ENCODE peak calls at places on chromosomes 4 and X, in eight cellular contexts. M is A549, D is stomach, H is sigmoid colon, O is GM12878, I is tibial nerve, R is H1, C is suprapubic skin. F is an unnamed sample.

GRCh38 chrX:46547857-46548256 is 2.6 kb upstream of the ZNF674 start:
- DNase-seq in M (no peak), D (no peak), H (no peak), O (no peak), I (no peak), R (no peak), C (no peak), F (no peak)

GRCh38 chrX:69031971-69032391 is 133.3 kb downstream of the PJA1 start:
- DNase-seq in M (no peak), D (no peak), H (no peak), O (no peak), I (no peak), R (peak), C (no peak), F (no peak)

GRCh38 chrX:73851014-73852009 is 288.3 kb downstream of the CHIC1 start:
- DNase-seq in M (no peak), D (peak), H (peak), O (peak), I (no peak), R (no peak), C (no peak), F (peak)

GRCh38 chrX:101097546-101098453 is at the start of gene CENPI:
- DNase-seq in M (peak), D (peak), H (peak), O (peak), I (peak), R (peak), C (peak), F (peak)

GRCh38 chr4:121749225-121749624 is 15.7 kb downstream of the SMIM43 start:
- DNase-seq in M (no peak), D (no peak), H (no peak), O (no peak), I (no peak), R (no peak), C (no peak), F (no peak)

GRCh38 chr4:102616661-102617060 is 115.5 kb downstream of the NFKB1 start:
- DNase-seq in M (no peak), D (no peak), H (no peak), O (no peak), I (no peak), R (no peak), C (no peak), F (no peak)

GRCh38 chr4:121950680-121951569 is 935 bp downstream of the TRPC3 start:
- DNase-seq in M (peak), D (peak), H (peak), O (no peak), I (no peak), R (peak), C (peak), F (peak)

GRCh38 chr4:2893772-2894171 is 50.1 kb downstream of the ADD1 start:
- DNase-seq in M (no peak), D (no peak), H (no peak), O (no peak), I (no peak), R (no peak), C (no peak), F (no peak)

GRCh38 chr4:38818441-38818976 is 13.9 kb upstream of the TLR1 start:
- DNase-seq in M (no peak), D (no peak), H (no peak), O (peak), I (no peak), R (no peak), C (no peak), F (no peak)

GRCh38 chrX:101931104-101931493 is 728 bp downstream of the ZMAT1 start:
- DNase-seq in M (no peak), D (no peak), H (no peak), O (no peak), I (no peak), R (no peak), C (no peak), F (no peak)

GRCh38 chr4:157222764-157223145 is 2.2 kb downstream of the GRIA2 start:
- DNase-seq in M (no peak), D (no peak), H (no peak), O (no peak), I (no peak), R (no peak), C (no peak), F (no peak)

GRCh38 chrX:103565197-103565596 is 20.1 kb upstream of the TCEAL4 start:
- DNase-seq in M (no peak), D (no peak), H (no peak), O (no peak), I (no peak), R (no peak), C (no peak), F (no peak)

GRCh38 chr4:176436500-176436973 is 116.8 kb downstream of the SPCS3 start:
- DNase-seq in M (peak), D (no peak), H (no peak), O (no peak), I (no peak), R (no peak), C (no peak), F (no peak)

GRCh38 chr4:86972997-86973396 is 38.2 kb downstream of the AFF1 start:
- DNase-seq in M (no peak), D (peak), H (no peak), O (no peak), I (no peak), R (no peak), C (no peak), F (peak)

GRCh38 chrX:103941201-103941975 is 21.0 kb upstream of the TMSB15B start:
- DNase-seq in M (peak), D (no peak), H (no peak), O (no peak), I (no peak), R (no peak), C (no peak), F (no peak)

GRCh38 chr4:107991945-107992625 is 2.4 kb downstream of the HADH start:
- DNase-seq in M (no peak), D (no peak), H (no peak), O (no peak), I (no peak), R (no peak), C (no peak), F (no peak)

GRCh38 chr4:52718123-52718522 is 33.1 kb downstream of the ERVMER34-1 start:
- DNase-seq in M (no peak), D (no peak), H (no peak), O (no peak), I (no peak), R (no peak), C (no peak), F (no peak)

GRCh38 chr4:55089922-55090321 is 35.5 kb downstream of the KDR start:
- DNase-seq in M (no peak), D (no peak), H (no peak), O (no peak), I (no peak), R (no peak), C (no peak), F (no peak)

GRCh38 chr4:127622923-127623754 is 9.6 kb upstream of the INTU start:
- DNase-seq in M (peak), D (no peak), H (no peak), O (no peak), I (no peak), R (peak), C (no peak), F (peak)

GRCh38 chrX:150051096-150051495 is 112.8 kb upstream of the EOLA2 start:
- DNase-seq in M (no peak), D (no peak), H (no peak), O (no peak), I (no peak), R (no peak), C (no peak), F (no peak)

GRCh38 chrX:81280148-81280547 is 78.2 kb downstream of the SH3BGRL start:
- DNase-seq in M (no peak), D (no peak), H (no peak), O (no peak), I (no peak), R (peak), C (no peak), F (no peak)

GRCh38 chr4:148443550-148444295 is 1.5 kb upstream of the NR3C2 start:
- DNase-seq in M (no peak), D (peak), H (peak), O (no peak), I (no peak), R (peak), C (no peak), F (peak)

GRCh38 chr4:187209921-187210613 is 486.4 kb upstream of the FAT1 start:
- DNase-seq in M (no peak), D (no peak), H (no peak), O (no peak), I (no peak), R (no peak), C (no peak), F (peak)

GRCh38 chrX:2608638-2609430 is 82.3 kb upstream of the CD99 start:
- DNase-seq in M (peak), D (peak), H (peak), O (no peak), I (peak), R (peak), C (peak), F (peak)

GRCh38 chr4:61462451-61463326 is 262.6 kb downstream of the ADGRL3 start:
- DNase-seq in M (peak), D (peak), H (no peak), O (no peak), I (no peak), R (no peak), C (no peak), F (no peak)

GRCh38 chrX:41036668-41037326 is 48.4 kb upstream of the USP9X start:
- DNase-seq in M (no peak), D (no peak), H (no peak), O (no peak), I (no peak), R (no peak), C (no peak), F (no peak)

GRCh38 chr4:22515888-22516541 is at the start of gene ADGRA3:
- DNase-seq in M (peak), D (peak), H (peak), O (no peak), I (peak), R (peak), C (no peak), F (peak)

GRCh38 chr4:10299601-10300000 is 157.6 kb downstream of the ZNF518B start:
- DNase-seq in M (no peak), D (no peak), H (no peak), O (no peak), I (no peak), R (no peak), C (no peak), F (no peak)

GRCh38 chr4:123785515-123785914 is 388.9 kb downstream of the SPRY1 start:
- DNase-seq in M (no peak), D (peak), H (peak), O (no peak), I (peak), R (peak), C (peak), F (peak)

GRCh38 chrX:153956044-153956907 is 11.8 kb upstream of the RENBP start:
- DNase-seq in M (no peak), D (no peak), H (no peak), O (no peak), I (no peak), R (no peak), C (no peak), F (no peak)

GRCh38 chr4:168308912-168309311 is 9.6 kb downstream of the DDX60 start:
- DNase-seq in M (no peak), D (no peak), H (no peak), O (no peak), I (no peak), R (no peak), C (no peak), F (no peak)

GRCh38 chrX:101411984-101412383 is 4.0 kb downstream of the HNRNPH2 start:
- DNase-seq in M (no peak), D (no peak), H (no peak), O (no peak), I (no peak), R (no peak), C (no peak), F (no peak)

GRCh38 chr4:120731561-120731960 is 191.0 kb downstream of the PRDM5 start:
- DNase-seq in M (no peak), D (no peak), H (no peak), O (no peak), I (no peak), R (no peak), C (no peak), F (no peak)

GRCh38 chrX:129876734-129877395 is 29.1 kb upstream of the UTP14A start:
- DNase-seq in M (peak), D (no peak), H (no peak), O (no peak), I (no peak), R (no peak), C (no peak), F (no peak)

GRCh38 chrX:35445912-35446311 is 352.2 kb upstream of the MAGEB16 start:
- DNase-seq in M (no peak), D (no peak), H (no peak), O (no peak), I (no peak), R (no peak), C (no peak), F (no peak)

GRCh38 chr4:6252051-6252450 is 17.6 kb upstream of the WFS1 start:
- DNase-seq in M (no peak), D (no peak), H (no peak), O (no peak), I (no peak), R (no peak), C (no peak), F (no peak)

GRCh38 chr4:22216278-22216677 is 267.7 kb upstream of the KCNIP4 start:
- DNase-seq in M (no peak), D (no peak), H (no peak), O (no peak), I (no peak), R (no peak), C (no peak), F (no peak)

GRCh38 chr4:72569719-72570235 is 756 bp upstream of the ADAMTS3 start:
- DNase-seq in M (no peak), D (no peak), H (no peak), O (no peak), I (no peak), R (no peak), C (no peak), F (no peak)
- TF ChIP-seq EP300 in M (no peak), D (no peak), H (no peak), O (no peak), I (no peak), R (no peak), C (no peak), F (no peak)

DNA sequence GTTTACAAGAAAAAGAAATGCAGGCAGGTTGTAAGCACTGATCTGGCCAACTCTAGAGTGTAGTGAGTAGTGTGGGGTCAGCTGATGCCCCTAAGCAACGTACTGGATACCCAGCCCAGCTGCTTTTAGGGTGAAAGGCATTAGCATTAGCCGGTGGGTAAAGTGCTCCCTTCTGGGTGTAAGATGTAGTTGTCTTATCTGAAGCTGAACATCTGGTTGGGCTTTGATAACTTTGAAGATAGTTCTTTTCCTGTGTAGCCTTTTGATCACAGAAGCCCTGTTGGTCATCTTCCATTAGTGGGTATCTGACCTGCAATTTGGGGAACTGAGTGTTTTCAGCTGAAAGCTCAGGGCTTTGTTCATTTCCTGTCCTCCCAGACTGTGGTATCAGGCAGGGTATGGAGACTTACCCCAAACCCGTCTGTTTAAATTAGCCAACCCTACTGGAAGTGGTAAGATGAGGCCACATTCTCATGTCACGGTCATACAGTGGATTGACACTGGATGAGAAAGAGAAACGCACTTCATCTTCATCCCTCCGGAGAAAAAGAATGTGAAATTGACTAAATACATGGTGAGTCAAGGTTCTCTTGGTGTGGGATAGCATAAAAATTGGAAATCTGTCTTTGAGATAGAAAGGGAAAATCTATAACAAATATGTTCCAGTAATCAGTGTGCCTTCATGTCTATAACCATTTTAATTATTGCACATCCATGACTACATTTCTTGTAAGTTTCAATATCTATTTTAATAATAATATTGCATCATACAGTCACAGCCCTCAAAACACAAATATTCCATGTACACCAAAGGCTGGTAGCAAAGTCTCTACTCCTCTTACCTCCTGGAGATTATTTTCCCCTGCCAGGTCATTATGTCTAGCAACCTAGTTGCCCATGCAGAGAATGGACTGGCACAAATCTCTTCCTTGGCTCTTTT is 8.7 kb downstream of the RHOH start:
- DNase-seq in M (no peak), D (no peak), H (no peak), O (peak), I (no peak), R (no peak), C (no peak), F (no peak)
- H3K4me3 ChIP-seq in M (no peak), D (no peak), H (no peak), O (peak), I (no peak), R (no peak), C (no peak), F (no peak)

GRCh38 chr4:24640433-24640832 is 56.1 kb upstream of the DHX15 start:
- DNase-seq in M (no peak), D (no peak), H (no peak), O (no peak), I (no peak), R (peak), C (no peak), F (no peak)

GRCh38 chr4:24638396-24638875 is 54.1 kb upstream of the DHX15 start:
- DNase-seq in M (no peak), D (no peak), H (no peak), O (no peak), I (no peak), R (no peak), C (no peak), F (no peak)

GRCh38 chr4:24642941-24643628 is 58.7 kb upstream of the DHX15 start:
- DNase-seq in M (peak), D (no peak), H (no peak), O (no peak), I (no peak), R (no peak), C (no peak), F (no peak)

GRCh38 chr4:24632011-24632410 is 47.7 kb upstream of the DHX15 start:
- DNase-seq in M (no peak), D (no peak), H (no peak), O (no peak), I (no peak), R (no peak), C (no peak), F (no peak)

DNA sequence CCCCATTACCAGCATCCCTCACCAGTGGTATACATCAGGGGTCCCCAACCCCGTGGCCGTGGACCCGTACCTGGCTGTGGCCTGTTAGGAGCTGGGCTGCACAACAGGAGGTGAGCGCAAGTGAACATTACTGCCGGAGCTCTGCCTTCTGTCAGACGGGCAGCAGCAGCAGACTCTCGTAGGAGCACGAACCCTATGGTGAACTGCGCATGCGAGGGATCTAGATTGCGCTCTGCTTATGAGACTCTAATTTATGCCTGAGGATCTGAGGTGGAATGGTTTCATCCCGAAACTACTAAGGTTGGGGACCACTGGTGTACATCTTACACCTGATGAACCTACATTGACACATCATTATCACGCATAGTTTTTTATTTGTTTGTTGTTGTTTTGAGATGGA is 52.8 kb upstream of the DHX15 start:
- DNase-seq in M (no peak), D (no peak), H (no peak), O (no peak), I (no peak), R (no peak), C (no peak), F (no peak)
- TF ChIP-seq POLR2A in M (no peak), D (no peak), H (no peak), O (no peak), I (no peak), R (no peak), C (no peak), F (no peak)

GRCh38 chr4:181559637-181560036 is 683.6 kb upstream of the TENM3 start:
- DNase-seq in M (no peak), D (no peak), H (no peak), O (no peak), I (no peak), R (no peak), C (no peak), F (no peak)
- TF ChIP-seq EP300 in M (no peak), D (no peak), H (no peak), O (no peak), I (no peak), R (no peak), C (no peak), F (no peak)

GRCh38 chr4:13837228-13837627 is 209.7 kb upstream of the BOD1L1 start:
- DNase-seq in M (no peak), D (no peak), H (no peak), O (no peak), I (no peak), R (no peak), C (no peak), F (no peak)
- H3K4me3 ChIP-seq in M (no peak), D (no peak), H (no peak), O (no peak), I (no peak), R (no peak), C (no peak), F (no peak)

GRCh38 chr4:8127051-8127798 is 31.4 kb downstream of the ABLIM2 start:
- DNase-seq in M (no peak), D (no peak), H (no peak), O (no peak), I (no peak), R (no peak), C (no peak), F (no peak)
- TF ChIP-seq POLR2A in M (no peak), D (no peak), H (no peak), O (no peak), I (no peak), R (no peak), C (no peak), F (no peak)

DNA sequence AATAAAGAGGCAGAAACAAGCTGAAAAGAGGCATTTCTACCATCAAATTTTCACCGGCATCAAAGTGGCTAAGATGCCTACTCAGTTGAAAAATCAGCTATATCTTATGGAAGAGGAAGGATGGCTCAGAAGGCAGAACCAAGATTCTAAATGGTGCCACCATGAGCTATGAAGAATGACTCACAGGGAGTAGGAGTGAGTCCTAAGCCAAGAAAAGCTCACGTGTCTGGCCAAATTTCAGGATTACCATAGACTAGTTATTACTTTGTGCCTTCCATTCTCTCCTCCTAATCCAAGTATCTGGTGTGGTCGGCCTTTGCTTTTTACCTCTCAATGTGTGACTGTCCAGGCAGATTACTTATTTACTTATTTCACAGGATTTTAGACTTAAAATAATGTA is 54.8 kb downstream of the BMP3 start:
- DNase-seq in M (no peak), D (no peak), H (no peak), O (no peak), I (no peak), R (no peak), C (no peak), F (no peak)
- TF ChIP-seq EP300 in M (no peak), D (no peak), H (no peak), O (no peak), I (no peak), R (no peak), C (no peak), F (no peak)

DNA sequence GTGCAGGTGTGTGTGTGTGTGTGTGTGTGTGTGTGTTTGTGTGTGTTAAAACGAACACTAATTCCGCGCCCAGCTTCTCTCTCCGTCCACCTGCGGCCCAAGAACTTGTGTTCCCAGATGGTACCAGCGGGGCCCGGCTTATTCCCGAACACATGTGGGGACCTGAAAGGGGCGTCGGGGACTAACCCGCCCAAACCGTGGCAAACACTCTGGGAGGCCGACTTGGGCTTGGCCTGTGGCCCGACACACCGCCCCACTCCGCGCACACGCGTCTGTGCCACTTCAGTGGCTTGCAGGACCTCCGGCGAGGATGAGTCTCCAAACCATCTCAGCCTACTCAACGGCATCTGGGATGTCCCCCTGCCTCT is 870 bp upstream of the HHIP start:
- DNase-seq in M (no peak), D (no peak), H (no peak), O (no peak), I (no peak), R (no peak), C (no peak), F (peak)
- H3K4me3 ChIP-seq in M (peak), D (peak), H (peak), O (no peak), I (peak), R (peak), C (peak), F (peak)

F was measured in ovary.